ENCODE peak calls at places on chromosomes 12 and 14, in six cellular contexts. V is progenitor cell of endocrine pancreas, M is activated T-cell treated with anti-CD3 and anti-CD28 coated beads for 48 hours, T is AG08395, D is cardiac fibroblast, U is GM03348. Z is an unnamed sample.

GRCh38 chr14:104294628-104294982 is 156.2 kb downstream of the KIF26A start:
- DNase-seq in V (no peak), U (no peak), T (no peak), M (no peak), D (no peak), Z (no peak)

GRCh38 chr14:24876009-24876690 is 173.8 kb downstream of the STXBP6 start:
- DNase-seq in T (no peak), M (no peak), D (no peak), U (no peak), V (no peak), Z (no peak)

GRCh38 chr14:101760138-101761011 is 1.1 kb upstream of the PPP2R5C start:
- DNase-seq in V (peak; percentile 95), T (peak; percentile 98), M (peak; percentile 95), D (peak; percentile 98), U (peak; percentile 98), Z (peak; percentile 99)

GRCh38 chr14:72975776-72976175 is 49.5 kb downstream of the DCAF4 start:
- DNase-seq in V (no peak), T (no peak), M (no peak), U (no peak), D (no peak), Z (no peak)

GRCh38 chr12:132761032-132761910 is at the start of gene ANKLE2:
- DNase-seq in U (peak; percentile 91), T (peak; percentile 74), M (peak; percentile 60), V (peak; percentile 40), D (peak; percentile 84), Z (peak; percentile 72)

GRCh38 chr14:28879571-28879970 is 113.0 kb downstream of the FOXG1 start:
- DNase-seq in U (no peak), T (no peak), V (no peak), D (no peak), M (no peak), Z (no peak)

GRCh38 chr12:85564786-85565185 is 271.4 kb downstream of the RASSF9 start:
- DNase-seq in D (no peak), T (no peak), M (no peak), V (no peak), U (no peak), Z (no peak)

GRCh38 chr12:123050913-123051312 is 70.4 kb downstream of the ARL6IP4 start:
- DNase-seq in V (no peak), U (no peak), T (no peak), M (no peak), D (no peak), Z (no peak)

GRCh38 chr12:108392284-108392683 is 53.2 kb upstream of the CMKLR1 start:
- DNase-seq in M (no peak), V (no peak), U (no peak), D (no peak), T (no peak), Z (no peak)

GRCh38 chr14:91482278-91483023 is 27.7 kb downstream of the PPP4R3A start:
- DNase-seq in T (peak; percentile 19), M (no peak), D (peak; percentile 47), U (peak; percentile 44), V (no peak), Z (no peak)

GRCh38 chr12:81395431-81395830 is 317.6 kb downstream of the ACSS3 start:
- DNase-seq in T (no peak), U (no peak), D (no peak), V (no peak), M (no peak), Z (no peak)

GRCh38 chr12:93453633-93454032 is 11.9 kb upstream of the UBE2N start:
- DNase-seq in V (no peak), T (peak; percentile 81), D (peak; percentile 79), M (no peak), U (peak; percentile 48), Z (no peak)

GRCh38 chr12:90977224-90977623 is 22.2 kb upstream of the CCER1 start:
- DNase-seq in V (no peak), M (no peak), D (no peak), T (no peak), U (no peak), Z (no peak)

GRCh38 chr12:67354966-67355365 is 85.8 kb downstream of the CAND1 start:
- DNase-seq in V (no peak), M (no peak), U (peak; percentile 25), D (peak; percentile 51), T (no peak), Z (no peak)

Z was measured in T47D.